ENCODE peak calls at places on chromosomes 13 and 19, in nine cellular contexts. H is lower lobe of right lung; P is heart right ventricle; B is colonic mucosa; F is hepatocyte; N is PC-3; D is left ventricle myocardium inferior; K is CD8-positive, alpha-beta T cell; G is thoracic aorta. O is an unnamed sample.

GRCh38 chr13:110272227-110272626 is 34.7 kb downstream of the COL4A1 start:
- DNase-seq in H (no peak), P (no peak), B (peak; percentile 7), F (no peak), N (no peak), D (no peak), K (no peak), G (no peak), O (no peak)

GRCh38 chr19:7685546-7686445 is 5.2 kb downstream of the TRAPPC5 start:
- DNase-seq in H (no peak), P (no peak), B (no peak), F (no peak), N (no peak), D (no peak), K (no peak), G (no peak), O (no peak)

GRCh38 chr19:55088543-55089265 is 13.0 kb downstream of the EPS8L1 start:
- DNase-seq in H (peak; percentile 86), P (peak; percentile 85), B (peak; percentile 87), F (peak; percentile 85), N (peak; percentile 92), D (peak; percentile 76), K (peak; percentile 85), G (peak; percentile 37), O (no peak)

GRCh38 chr13:42893346-42893745 is 98.7 kb downstream of the EPSTI1 start:
- DNase-seq in H (no peak), P (no peak), B (no peak), F (no peak), N (peak; percentile 21), D (no peak), K (no peak), G (no peak), O (peak; percentile 11)

GRCh38 chr13:108597943-108598342 is 31.5 kb upstream of the MYO16 start:
- DNase-seq in H (no peak), P (no peak), B (no peak), F (no peak), N (peak; percentile 43), D (no peak), K (no peak), G (no peak), O (peak; percentile 2)

GRCh38 chr13:24161980-24162517 is 1.5 kb downstream of the SPATA13 start:
- DNase-seq in H (no peak), P (no peak), B (peak; percentile 87), F (no peak), N (peak; percentile 57), D (no peak), K (no peak), G (no peak), O (no peak)

GRCh38 chr13:94596575-94596971 is 621 bp upstream of the TGDS start:
- DNase-seq in H (no peak), P (no peak), B (peak; percentile 26), F (no peak), N (no peak), D (no peak), K (no peak), G (no peak), O (no peak)

GRCh38 chr19:30078381-30078910 is 136.4 kb downstream of the URI1 start:
- DNase-seq in H (no peak), P (no peak), B (no peak), F (no peak), N (no peak), D (no peak), K (no peak), G (no peak), O (no peak)

GRCh38 chr13:107295391-107296157 is 727.6 kb upstream of the ARGLU1 start:
- DNase-seq in H (no peak), P (no peak), B (no peak), F (no peak), N (no peak), D (no peak), K (no peak), G (no peak), O (no peak)

GRCh38 chr13:96104516-96104915 is 14.6 kb downstream of the HS6ST3 start:
- DNase-seq in H (no peak), P (no peak), B (no peak), F (no peak), N (peak; percentile 62), D (no peak), K (no peak), G (no peak), O (no peak)

GRCh38 chr13:19959141-19959830 is 759 bp downstream of the ZMYM2 start:
- DNase-seq in H (peak; percentile 78), P (peak; percentile 68), B (peak; percentile 63), F (peak; percentile 71), N (peak; percentile 27), D (peak; percentile 57), K (peak; percentile 70), G (peak; percentile 8), O (peak; percentile 20)

GRCh38 chr19:1189419-1189818 is 15.4 kb upstream of the SBNO2 start:
- DNase-seq in H (no peak), P (no peak), B (no peak), F (no peak), N (peak; percentile 37), D (no peak), K (peak; percentile 43), G (no peak), O (no peak)

GRCh38 chr19:1182727-1183126 is 8.7 kb upstream of the SBNO2 start:
- DNase-seq in H (no peak), P (no peak), B (no peak), F (no peak), N (no peak), D (no peak), K (no peak), G (no peak), O (no peak)

GRCh38 chr19:1181606-1182005 is 7.5 kb upstream of the SBNO2 start:
- DNase-seq in H (peak; percentile 88), P (no peak), B (peak; percentile 84), F (peak; percentile 43), N (peak; percentile 80), D (no peak), K (no peak), G (no peak), O (no peak)

GRCh38 chr19:1182068-1182467 is 8.0 kb upstream of the SBNO2 start:
- DNase-seq in H (no peak), P (no peak), B (no peak), F (no peak), N (no peak), D (no peak), K (no peak), G (no peak), O (no peak)

GRCh38 chr19:1183543-1184172 is 9.6 kb upstream of the SBNO2 start:
- DNase-seq in H (peak; percentile 74), P (no peak), B (peak; percentile 69), F (peak; percentile 88), N (peak; percentile 92), D (no peak), K (no peak), G (no peak), O (no peak)
- H3K4me1 ChIP-seq in H (peaks cover 26% of the 10 kb centered on the region), P (peaks cover 21% of the 10 kb centered on the region), B (peaks cover 6% of the 10 kb centered on the region), F (peaks cover 16% of the 10 kb centered on the region), N (peaks cover 40% of the 10 kb centered on the region), D (peaks cover 7% of the 10 kb centered on the region), K (peaks cover 9% of the 10 kb centered on the region), G (peaks cover 10% of the 10 kb centered on the region), O (peaks cover 13% of the 10 kb centered on the region)

DNA sequence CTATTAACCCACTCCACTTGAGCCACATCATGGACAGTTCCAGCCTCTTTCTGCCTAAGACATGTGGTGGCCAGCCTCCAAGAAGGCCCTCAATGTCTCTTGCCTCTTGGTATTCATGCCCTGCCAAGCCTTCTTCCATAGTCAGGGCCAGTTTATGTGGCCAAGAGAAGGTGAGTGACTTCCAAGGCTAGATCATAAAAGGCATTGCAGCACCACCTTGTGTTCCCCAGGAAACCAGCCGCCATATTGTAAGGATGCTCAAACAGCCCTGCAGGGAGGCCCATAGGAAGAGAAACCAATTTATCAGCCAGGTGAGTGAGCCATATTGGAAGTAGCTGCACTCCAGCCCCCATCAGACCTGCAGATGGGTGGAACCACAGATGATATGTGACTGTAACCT is 12.3 kb upstream of the DNMT1 start:
- DNase-seq in H (no peak), P (no peak), B (no peak), F (no peak), N (no peak), D (no peak), K (no peak), G (no peak), O (no peak)
- TF ChIP-seq CTCF in H (no peak), P (no peak), B (no peak), F (no peak), N (peak; percentile 12), D (no peak), K (no peak), G (no peak), O (no peak)

GRCh38 chr19:11166281-11167142 is 10.9 kb upstream of the SPC24 start:
- DNase-seq in H (no peak), P (peak; percentile 64), B (no peak), F (no peak), N (no peak), D (peak; percentile 51), K (no peak), G (no peak), O (no peak)

GRCh38 chr19:11169896-11170678 is 14.5 kb upstream of the SPC24 start:
- DNase-seq in H (no peak), P (no peak), B (no peak), F (no peak), N (no peak), D (no peak), K (no peak), G (no peak), O (peak; percentile 35)

GRCh38 chr19:11165486-11166030 is 10.0 kb upstream of the SPC24 start:
- DNase-seq in H (no peak), P (no peak), B (no peak), F (no peak), N (no peak), D (no peak), K (no peak), G (no peak), O (no peak)

GRCh38 chr19:11171144-11171543 is 15.6 kb upstream of the SPC24 start:
- DNase-seq in H (no peak), P (no peak), B (no peak), F (no peak), N (no peak), D (no peak), K (no peak), G (no peak), O (no peak)

GRCh38 chr19:11168568-11168967 is 13.0 kb upstream of the SPC24 start:
- DNase-seq in H (no peak), P (no peak), B (no peak), F (no peak), N (peak; percentile 99), D (no peak), K (no peak), G (no peak), O (peak; percentile 92)
- H3K27ac ChIP-seq in H (no peak overlapping the region), P (no peak overlapping the region), B (no peak overlapping the region), F (no peak overlapping the region), N (peak overlapping the region; percentile 76), D (peak overlapping the region; percentile 86), K (no peak overlapping the region), G (peak overlapping the region; percentile 90), O (peak overlapping the region; percentile 84)

DNA sequence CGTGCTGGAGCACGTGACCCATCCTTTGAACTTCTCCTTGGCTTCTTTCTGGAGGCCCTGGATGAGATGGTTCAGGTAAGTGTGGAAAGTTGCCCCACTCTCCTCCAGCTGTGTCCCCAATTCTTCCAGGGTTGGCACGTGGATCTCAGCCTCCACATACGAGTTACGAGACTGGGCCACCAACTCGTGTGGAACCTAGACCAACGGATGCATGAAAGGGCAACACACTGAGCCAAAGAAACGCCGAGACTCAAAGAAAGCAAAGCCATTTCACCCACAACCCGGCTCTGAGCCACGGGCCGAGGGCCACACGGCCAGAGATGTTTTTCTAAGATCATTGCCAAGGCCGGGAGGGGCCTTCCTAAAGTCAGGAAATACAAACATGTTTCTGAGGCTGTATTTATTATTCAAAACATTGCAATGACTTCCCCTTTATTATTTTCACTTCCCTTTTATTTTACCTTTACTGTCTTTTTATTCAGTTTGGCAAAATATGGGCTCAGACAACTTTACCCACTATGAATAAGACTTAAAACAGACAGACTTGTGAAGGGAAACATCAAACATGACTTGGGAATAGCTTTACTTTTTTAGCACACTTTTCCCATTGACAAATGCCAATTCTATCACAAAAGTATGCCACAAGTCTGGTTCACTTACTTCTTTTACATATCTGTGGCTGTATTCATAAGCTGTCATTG is 94.6 kb downstream of the KL start:
- DNase-seq in H (peak; percentile 52), P (peak; percentile 61), B (peak; percentile 33), F (no peak), N (no peak), D (peak; percentile 65), K (no peak), G (no peak), O (peak; percentile 72)
- H3K4me1 ChIP-seq in H (peaks cover 60% of the 10 kb centered on the region), P (peaks cover 56% of the 10 kb centered on the region), B (no peaks in the 10 kb centered on the region), F (peaks cover 33% of the 10 kb centered on the region), N (peaks cover 11% of the 10 kb centered on the region), D (peaks cover 76% of the 10 kb centered on the region), K (no peaks in the 10 kb centered on the region), G (peaks cover 63% of the 10 kb centered on the region), O (peaks cover 20% of the 10 kb centered on the region)